ENCODE peak calls at places on chromosomes 3 and 15, in four cellular contexts. M is activated CD8-positive, alpha-beta T cell treated with anti-CD3 and anti-CD28 coated beads for 36 hours; Y is ascending aorta; O is endodermal cell. U is an unnamed sample.

GRCh38 chr3:126300001-126300760 is 57.0 kb downstream of the KLF15 start:
- DNase-seq in M (no peak), Y (peak), O (no peak), U (no peak)

GRCh38 chr3:37492977-37493471 is 318.6 kb upstream of the LRRFIP2 start:
- DNase-seq in M (no peak), Y (peak), O (no peak), U (no peak)

GRCh38 chr15:60616628-60617027 is 137.7 kb upstream of the ICE2 start:
- DNase-seq in M (no peak), Y (no peak), O (no peak), U (no peak)

GRCh38 chr3:127030328-127031045 is 47.6 kb downstream of the PLXNA1 start:
- DNase-seq in M (no peak), Y (no peak), O (no peak), U (no peak)

GRCh38 chr3:80549173-80549572 is 781.4 kb upstream of the ROBO1 start:
- DNase-seq in M (no peak), Y (no peak), O (no peak), U (no peak)

GRCh38 chr15:78937132-78937739 is 7.6 kb downstream of the CTSH start:
- DNase-seq in M (peak), Y (no peak), O (no peak), U (no peak)

GRCh38 chr3:49108346-49108745 is 3.8 kb upstream of the QARS1 start:
- DNase-seq in M (no peak), Y (no peak), O (no peak), U (no peak)

GRCh38 chr3:5013021-5013906 is 34.0 kb downstream of the BHLHE40 start:
- DNase-seq in M (peak), Y (no peak), O (peak), U (no peak)

GRCh38 chr3:89628856-89629255 is 521.4 kb downstream of the EPHA3 start:
- DNase-seq in M (no peak), Y (no peak), O (no peak), U (no peak)

GRCh38 chr3:179416681-179417080 is 34.6 kb downstream of the GNB4 start:
- DNase-seq in M (no peak), Y (no peak), O (no peak), U (no peak)

DNA sequence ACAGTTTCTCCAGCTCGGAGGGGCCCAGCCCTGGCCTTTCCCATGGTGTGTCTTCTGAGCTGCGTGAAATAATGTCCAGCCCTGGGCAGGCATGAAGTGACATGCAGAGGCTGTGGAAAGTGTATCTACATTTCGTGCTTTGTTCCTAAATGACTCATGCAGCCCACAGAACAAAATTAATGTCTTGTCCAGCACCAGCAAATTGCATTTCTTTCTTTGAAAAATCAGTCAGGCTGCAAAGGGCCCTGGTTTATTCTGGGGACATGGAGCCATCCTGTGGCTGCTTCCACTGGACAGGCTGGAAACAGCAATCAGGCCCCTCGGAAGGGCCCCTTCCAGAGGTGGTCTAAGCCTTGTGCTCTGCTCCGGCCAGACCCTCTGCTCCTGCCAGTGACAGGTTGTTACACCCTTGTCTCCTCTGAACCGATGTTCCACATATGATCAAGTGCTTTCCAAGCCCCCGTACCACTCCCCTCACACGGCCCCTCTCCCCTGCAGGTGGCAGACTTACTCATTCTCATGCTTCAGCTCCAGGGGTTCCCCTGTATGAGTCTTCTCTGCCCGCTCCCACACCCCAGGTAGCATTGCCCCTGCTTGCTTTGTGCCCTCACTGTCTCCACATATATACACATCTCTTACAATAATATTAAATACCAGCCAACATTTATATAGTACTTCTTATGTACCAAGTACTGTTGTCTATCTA is 33.7 kb downstream of the CRYGS start:
- DNase-seq in M (no peak), Y (no peak), O (no peak), U (peak)
- TF ChIP-seq CTCF in M (no peak), Y (no peak), O (peak), U (peak)

GRCh38 chr3:98359993-98360675 is 6.5 kb downstream of the OR5K4 start:
- DNase-seq in M (peak), Y (no peak), O (peak), U (no peak)
- TF ChIP-seq CTCF in M (no peak), Y (no peak), O (peak), U (no peak)

GRCh38 chr3:184338538-184338945 is 1.1 kb downstream of the FAM131A start:
- DNase-seq in M (peak), Y (peak), O (peak), U (no peak)
- TF ChIP-seq CTCF in M (no peak), Y (peak), O (peak), U (no peak)

DNA sequence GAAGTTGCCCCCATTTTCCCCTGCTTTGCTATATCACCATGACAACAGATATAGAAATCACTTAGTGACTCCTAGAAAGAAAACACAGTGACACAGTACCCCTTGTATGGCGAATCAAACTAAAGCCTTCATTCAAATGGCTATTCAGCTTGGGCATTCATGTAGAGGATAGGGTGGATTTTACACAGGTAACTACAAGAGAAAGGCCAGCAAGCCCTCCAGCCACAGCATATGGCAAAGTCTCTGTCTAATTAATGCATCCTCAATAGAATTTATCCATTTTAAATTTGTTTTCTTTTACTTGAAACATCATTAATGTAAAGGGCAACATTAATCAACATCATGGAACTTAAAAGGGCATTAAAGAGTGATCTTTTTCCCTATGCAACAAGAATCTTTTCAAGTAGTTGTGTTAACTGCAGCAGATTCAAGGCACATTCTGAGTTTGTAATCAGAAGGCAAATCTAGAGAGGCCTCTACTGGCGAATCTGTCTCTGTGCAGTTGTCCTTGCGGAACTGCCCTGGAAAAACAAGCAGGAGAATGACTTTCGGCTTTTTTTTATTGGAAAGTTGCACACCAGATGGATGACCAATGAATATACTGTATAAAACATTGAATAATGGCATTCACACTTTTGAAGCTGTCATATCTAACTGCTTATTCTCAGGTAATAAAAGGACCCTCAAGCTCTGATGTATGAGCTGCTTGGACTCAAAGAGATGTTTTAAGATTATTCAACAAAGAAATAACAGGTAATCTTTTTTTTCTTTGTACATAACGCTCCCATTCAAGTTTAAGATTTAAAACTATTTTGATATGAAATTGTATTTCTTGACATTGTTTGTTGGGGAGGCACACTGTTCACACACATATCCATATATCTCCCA is 621.6 kb upstream of the AGTR1 start:
- DNase-seq in M (no peak), Y (no peak), O (peak), U (no peak)
- TF ChIP-seq CTCF in M (no peak), Y (peak), O (peak), U (peak)

DNA sequence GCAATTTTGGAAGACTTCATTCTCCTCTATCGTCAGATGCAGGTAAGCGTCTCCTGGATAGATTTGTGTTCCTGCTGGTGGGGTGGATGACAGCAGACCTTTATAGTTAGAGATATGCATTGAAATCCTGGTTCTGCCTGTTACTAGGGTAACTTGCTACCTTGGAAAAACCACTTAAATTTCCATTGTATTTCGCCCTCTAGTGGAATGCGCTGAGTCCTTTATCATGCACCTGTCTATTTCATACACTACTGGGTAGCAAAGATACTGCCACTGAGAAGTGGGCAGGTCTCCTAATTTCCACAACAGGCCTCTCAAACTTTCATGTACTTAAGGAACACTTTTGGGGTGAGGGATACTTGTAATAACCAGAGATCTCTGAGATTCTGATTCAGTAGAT is 209.5 kb upstream of the SUCLG2 start:
- DNase-seq in M (no peak), Y (no peak), O (peak), U (peak)
- TF ChIP-seq CTCF in M (no peak), Y (no peak), O (peak), U (no peak)

GRCh38 chr3:64242435-64242834 is 17.2 kb upstream of the PRICKLE2 start:
- DNase-seq in M (no peak), Y (no peak), O (no peak), U (no peak)

GRCh38 chr3:64240445-64240844 is 15.2 kb upstream of the PRICKLE2 start:
- DNase-seq in M (no peak), Y (no peak), O (no peak), U (no peak)

GRCh38 chr3:64248247-64248646 is 23.0 kb upstream of the PRICKLE2 start:
- DNase-seq in M (no peak), Y (no peak), O (no peak), U (no peak)

GRCh38 chr3:64240959-64241358 is 15.7 kb upstream of the PRICKLE2 start:
- DNase-seq in M (no peak), Y (no peak), O (no peak), U (no peak)

DNA sequence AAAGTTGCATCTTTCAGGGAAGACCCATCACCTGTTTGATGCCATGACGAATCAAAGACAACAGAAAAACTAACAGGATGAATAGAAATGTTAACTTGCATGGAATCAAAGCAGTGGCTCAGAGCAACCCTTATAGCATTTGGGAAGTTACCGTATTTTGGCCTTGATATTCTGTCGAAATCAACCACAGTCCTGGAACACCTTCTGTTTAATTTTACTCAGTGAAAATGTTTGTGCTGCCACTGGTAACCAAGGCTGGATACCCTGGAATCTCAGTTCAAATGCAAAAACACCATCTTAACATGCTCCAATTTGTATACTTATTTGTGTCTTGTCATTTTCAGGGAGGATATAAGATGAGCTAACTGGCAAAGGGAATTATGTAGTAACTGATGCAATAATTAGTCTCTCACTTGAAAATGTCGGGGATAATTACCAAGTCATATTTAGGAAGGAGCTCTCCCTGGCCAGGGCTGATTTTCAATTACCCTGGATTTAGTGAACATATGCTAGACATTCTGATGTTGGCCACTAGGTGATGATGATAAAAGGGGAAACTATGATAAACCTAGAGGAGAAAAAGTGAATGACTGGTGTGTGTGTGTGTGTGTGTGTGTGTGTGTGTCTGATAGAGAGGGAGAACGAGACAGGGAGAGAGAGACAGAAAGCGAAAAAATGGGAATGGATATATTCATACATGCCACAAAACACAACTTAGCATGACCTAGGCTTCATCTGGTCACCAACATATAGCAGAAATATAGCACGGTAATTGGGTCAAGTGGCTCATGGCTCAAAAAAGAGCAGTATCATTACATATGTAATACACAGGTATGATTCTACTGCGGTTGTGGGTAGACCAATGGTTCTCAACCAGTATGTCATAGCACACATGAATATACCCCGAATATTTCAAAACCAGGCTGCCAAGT is 19.0 kb upstream of the PRICKLE2 start:
- DNase-seq in M (no peak), Y (no peak), O (peak), U (no peak)
- TF ChIP-seq CTCF in M (no peak), Y (no peak), O (peak), U (no peak)

U was measured in GM13976.